ENCODE peak calls at places on chromosomes 7 and 10, in six cellular contexts. S is endothelial cell of umbilical vein, B is ovary, O is A549, A is uterus, E is adrenal gland. T is an unnamed sample.

GRCh38 chr10:26222563-26222962 is 6.0 kb downstream of the GAD2 start:
- DNase-seq in S (no peak), A (no peak), O (no peak), B (no peak), E (no peak), T (no peak)

GRCh38 chr10:96858706-96859050 is 26.6 kb downstream of the LCOR start:
- DNase-seq in S (no peak), E (no peak), B (no peak), O (no peak), A (no peak), T (no peak)

GRCh38 chr7:41046221-41046761 is 656.6 kb downstream of the INHBA start:
- DNase-seq in B (no peak), A (peak; percentile 37), S (no peak), O (no peak), E (no peak), T (peak; percentile 36)

GRCh38 chr7:148912758-148913541 is 28.9 kb upstream of the EZH2 start:
- DNase-seq in O (no peak), E (no peak), S (no peak), B (no peak), A (no peak), T (no peak)

GRCh38 chr10:132413226-132414205 is 16.5 kb downstream of the PWWP2B start:
- DNase-seq in E (no peak), S (no peak), B (no peak), A (no peak), O (no peak), T (no peak)

GRCh38 chr10:52644678-52645434 is 127.7 kb downstream of the MBL2 start:
- DNase-seq in E (peak; percentile 66), O (peak; percentile 54), A (no peak), S (peak; percentile 79), B (no peak), T (peak; percentile 10)

GRCh38 chr7:16644987-16645592 is 464 bp downstream of the ANKMY2 start:
- DNase-seq in B (no peak), E (peak; percentile 65), O (no peak), S (no peak), A (no peak), T (peak; percentile 43)

GRCh38 chr10:27743736-27744477 is 1.7 kb downstream of the MKX start:
- DNase-seq in S (no peak), B (no peak), A (no peak), E (no peak), O (peak; percentile 11), T (no peak)

GRCh38 chr10:121687094-121687850 is 89.0 kb upstream of the FGFR2 start:
- DNase-seq in A (no peak), O (no peak), B (no peak), E (no peak), S (no peak), T (no peak)

GRCh38 chr10:74021248-74022055 is 23.5 kb downstream of the VCL start:
- DNase-seq in S (peak; percentile 55), A (no peak), B (no peak), O (no peak), E (no peak), T (no peak)

GRCh38 chr10:124217031-124217430 is 123.6 kb upstream of the CHST15 start:
- DNase-seq in A (no peak), B (no peak), O (no peak), S (no peak), E (peak; percentile 36), T (no peak)

GRCh38 chr7:39530996-39531395 is 35.2 kb upstream of the YAE1 start:
- DNase-seq in S (no peak), E (no peak), B (no peak), O (no peak), A (no peak), T (no peak)

GRCh38 chr10:17229967-17230682 is 2.1 kb downstream of the VIM start:
- DNase-seq in B (peak; percentile 86), S (peak; percentile 67), A (peak; percentile 81), O (peak; percentile 91), E (peak; percentile 89), T (peak; percentile 87)

GRCh38 chr7:19060870-19061269 is 56.6 kb downstream of the TWIST1 start:
- DNase-seq in A (no peak), B (no peak), E (no peak), O (no peak), S (no peak), T (no peak)

GRCh38 chr10:31294556-31294955 is 24.5 kb upstream of the ZEB1 start:
- DNase-seq in B (no peak), A (no peak), E (no peak), S (no peak), O (no peak), T (no peak)

GRCh38 chr7:39904077-39904486 is 46.0 kb upstream of the CDK13 start:
- DNase-seq in O (no peak), B (no peak), A (no peak), E (no peak), S (no peak), T (no peak)

GRCh38 chr10:127149613-127150081 is 46.7 kb downstream of the INSYN2A start:
- DNase-seq in E (no peak), S (no peak), B (no peak), O (no peak), A (no peak), T (no peak)

GRCh38 chr10:46323176-46323575 is 36.4 kb downstream of the ANTXRL start:
- DNase-seq in A (no peak), O (no peak), E (no peak), B (no peak), S (no peak), T (no peak)

GRCh38 chr10:53071505-53072125 is 299.0 kb upstream of the MBL2 start:
- DNase-seq in S (no peak), O (no peak), A (no peak), B (no peak), E (no peak), T (no peak)

DNA sequence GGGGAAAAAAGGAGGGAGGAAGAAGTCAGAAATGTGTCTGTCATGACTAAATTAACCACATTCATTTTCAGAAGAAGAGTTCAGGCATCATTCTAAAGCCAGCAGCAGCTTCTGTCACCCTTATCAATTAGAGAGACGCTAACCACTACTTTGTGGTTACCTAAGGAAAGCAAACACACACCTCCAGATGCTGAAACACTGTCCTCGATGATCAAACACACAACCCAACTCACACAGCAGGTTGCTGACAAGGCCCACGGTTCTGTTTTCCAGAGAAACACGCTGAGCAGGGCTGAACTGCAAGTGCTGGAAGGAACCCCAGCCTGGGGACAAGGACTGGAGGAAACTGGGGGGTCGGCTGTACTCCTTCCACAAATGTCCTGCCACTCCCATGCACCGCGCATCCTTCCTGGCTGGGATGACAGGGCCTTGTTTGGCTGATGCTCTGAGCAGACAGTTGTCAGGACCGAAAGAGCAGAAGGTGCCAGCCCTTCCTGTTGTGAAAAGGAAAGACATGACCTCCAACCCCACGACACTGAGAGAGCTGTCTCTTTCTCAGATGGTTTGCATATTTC is 36.6 kb downstream of the PRKCQ start:
- DNase-seq in S (no peak), E (no peak), O (no peak), A (no peak), B (no peak), T (no peak)
- H3K4me1 ChIP-seq in S (no peaks in the 10 kb centered on the region), E (no peaks in the 10 kb centered on the region), O (no peaks in the 10 kb centered on the region), A (no peaks in the 10 kb centered on the region), B (no peaks in the 10 kb centered on the region), T (no peaks in the 10 kb centered on the region)

DNA sequence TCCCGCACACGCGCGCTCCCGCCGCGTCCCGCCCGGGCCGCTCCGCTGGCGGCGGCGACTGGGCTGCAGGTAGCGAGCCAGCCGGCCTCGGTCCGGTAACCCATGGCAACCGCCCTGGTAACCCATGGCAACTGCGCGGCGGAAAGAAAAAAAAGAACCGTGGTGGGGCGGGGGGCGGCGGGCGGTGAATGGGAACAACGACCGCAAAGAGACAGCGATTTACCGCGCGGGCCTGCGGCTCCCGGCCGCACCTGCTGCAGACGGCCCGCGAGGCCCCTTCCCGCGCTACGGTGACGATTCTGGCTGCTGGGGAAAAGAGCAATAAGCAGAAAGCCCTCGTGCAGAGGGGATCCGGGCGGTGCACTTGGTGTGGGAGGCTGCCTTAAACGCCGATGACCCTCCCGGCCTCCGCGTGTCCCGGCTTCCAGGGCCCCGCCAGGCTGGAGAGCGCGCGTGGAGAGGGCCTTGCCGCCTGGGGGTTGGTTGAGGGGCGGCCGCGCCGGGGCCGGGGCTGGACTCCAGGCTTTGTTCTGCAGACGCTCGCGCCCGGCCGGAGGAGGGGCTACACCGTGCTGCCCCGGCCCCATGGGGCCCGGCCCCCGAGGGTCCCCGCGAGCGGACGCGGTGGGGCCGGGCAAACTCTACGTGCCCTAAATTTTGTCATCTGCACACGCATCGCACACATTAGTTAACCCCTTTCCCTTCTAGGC is 84.7 kb downstream of the SNX10 start:
- DNase-seq in A (no peak), E (peak; percentile 83), B (no peak), O (peak; percentile 52), S (peak; percentile 74), T (no peak)
- H3K4me3 ChIP-seq in A (peak overlapping the region; percentile 7), E (peak overlapping the region; percentile 50), B (peak overlapping the region; percentile 0), O (peak overlapping the region; percentile 59), S (peak overlapping the region; percentile 70), T (peak overlapping the region; percentile 38)

GRCh38 chr10:8595140-8595539 is 540.7 kb downstream of the GATA3 start:
- DNase-seq in S (no peak), O (no peak), E (no peak), B (no peak), A (no peak), T (no peak)
- TF ChIP-seq POLR2A in S (no peak), O (no peak), E (no peak), B (no peak), A (no peak), T (no peak)

GRCh38 chr10:35449944-35450343 is 113.6 kb downstream of the CCNY start:
- DNase-seq in A (no peak), S (no peak), E (no peak), O (no peak), B (no peak), T (no peak)

GRCh38 chr10:35448687-35449662 is 112.7 kb downstream of the CCNY start:
- DNase-seq in E (peak; percentile 80), B (peak; percentile 69), O (no peak), S (peak; percentile 64), A (no peak), T (no peak)

GRCh38 chr10:35453855-35454532 is 117.7 kb downstream of the CCNY start:
- DNase-seq in A (no peak), S (peak; percentile 43), O (no peak), B (no peak), E (peak; percentile 60), T (no peak)

GRCh38 chr10:35452847-35453246 is 116.5 kb downstream of the CCNY start:
- DNase-seq in E (no peak), O (no peak), A (no peak), S (no peak), B (no peak), T (no peak)

DNA sequence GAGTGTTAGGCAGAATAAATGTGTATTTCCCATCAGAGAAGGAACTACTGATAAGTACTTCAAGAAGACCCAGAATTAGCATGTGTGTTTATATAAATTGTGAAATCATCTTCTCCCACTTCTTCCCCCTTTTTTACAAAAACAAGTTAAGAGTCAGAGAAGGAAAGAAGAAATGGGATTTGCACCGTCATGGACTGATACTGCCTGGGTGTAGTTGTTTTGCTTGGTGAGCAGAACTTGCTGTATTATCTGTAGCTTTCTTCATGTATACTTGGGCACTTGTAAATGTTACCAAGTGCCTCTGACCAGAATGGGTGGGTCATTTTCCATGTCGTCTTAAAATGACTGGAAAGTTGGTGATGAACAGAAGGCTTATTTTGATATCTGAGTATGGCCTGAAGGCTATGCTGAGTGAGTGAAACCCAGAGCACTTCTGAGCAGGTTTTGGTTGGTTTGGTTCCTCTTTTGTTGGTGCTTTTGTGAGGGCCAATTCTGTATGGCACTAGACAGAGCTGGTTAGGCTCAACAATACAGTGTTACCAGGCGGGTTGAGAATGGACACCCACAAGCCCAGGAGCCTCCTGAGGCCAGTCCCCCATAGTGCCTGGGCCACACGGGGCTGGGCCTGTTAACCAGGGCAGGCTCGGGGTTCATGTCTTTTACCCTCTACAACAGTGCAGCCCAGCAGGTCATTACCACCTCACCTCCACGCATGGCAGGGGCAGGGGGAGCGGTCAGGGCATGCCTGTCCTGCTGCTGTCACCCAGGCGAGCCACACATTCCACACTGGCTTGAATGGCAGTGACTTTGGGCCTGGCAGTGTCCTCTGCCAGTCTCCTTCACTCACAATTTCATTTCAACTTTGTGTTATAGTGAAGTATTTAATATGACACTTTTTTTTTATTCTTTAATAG is 115.1 kb downstream of the CCNY start:
- DNase-seq in B (no peak), S (no peak), E (no peak), A (no peak), O (no peak), T (peak; percentile 73)
- H3K4me1 ChIP-seq in B (peaks cover 44% of the 10 kb centered on the region), S (peaks cover 64% of the 10 kb centered on the region), E (peaks cover 96% of the 10 kb centered on the region), A (no peaks in the 10 kb centered on the region), O (peaks cover 82% of the 10 kb centered on the region), T (peaks cover 66% of the 10 kb centered on the region)

T was measured in heart left ventricle.